ENCODE peak calls at places on chromosomes 5 and 9, in ten cellular contexts. F is germinal center; R is NCI-H2029; G is fibroblast of pulmonary artery; W is stimulated activated CD8-positive, alpha-beta memory T cell treated with anti-CD3 and anti-CD28 coated beads, Interleukin-7, amount 100 ng/mL, for 24 hours; V is brain microvascular endothelial cell; X is foreskin fibroblast; L is small intestine; O is activated CD8-positive, alpha-beta memory T cell treated with anti-CD3 and anti-CD28 coated beads for 4 hours; Y is neural progenitor cell. S is an unnamed sample.

GRCh38 chr9:34554211-34555001 is 31.6 kb upstream of the ENHO start:
- DNase-seq in F (no peak), R (no peak), G (no peak), W (no peak), V (no peak), X (no peak), L (no peak), O (no peak), Y (no peak), S (no peak)

GRCh38 chr5:145056805-145057204 is 778.3 kb downstream of the PRELID2 start:
- DNase-seq in F (no peak), R (no peak), G (no peak), W (no peak), V (peak), X (no peak), L (peak), O (no peak), Y (no peak), S (peak)

GRCh38 chr5:172107606-172108005 is 80.4 kb downstream of the STK10 start:
- DNase-seq in F (no peak), R (no peak), G (peak), W (no peak), V (peak), X (peak), L (no peak), O (no peak), Y (no peak), S (no peak)

GRCh38 chr9:133490201-133490681 is 11.3 kb upstream of the SLC2A6 start:
- DNase-seq in F (no peak), R (no peak), G (no peak), W (no peak), V (no peak), X (no peak), L (no peak), O (no peak), Y (no peak), S (no peak)

GRCh38 chr9:126235844-126236243 is 90.8 kb upstream of the MVB12B start:
- DNase-seq in F (no peak), R (no peak), G (no peak), W (no peak), V (no peak), X (no peak), L (no peak), O (no peak), Y (no peak), S (no peak)

GRCh38 chr9:95157491-95158151 is 159.9 kb downstream of the FANCC start:
- DNase-seq in F (no peak), R (no peak), G (peak), W (no peak), V (peak), X (peak), L (peak), O (no peak), Y (no peak), S (no peak)

GRCh38 chr9:81574399-81574798 is 114.9 kb downstream of the TLE1 start:
- DNase-seq in F (no peak), R (no peak), G (no peak), W (no peak), V (no peak), X (no peak), L (no peak), O (no peak), Y (no peak), S (no peak)

GRCh38 chr5:76831108-76831447 is 12.2 kb downstream of the F2RL1 start:
- DNase-seq in F (no peak), R (no peak), G (peak), W (no peak), V (peak), X (peak), L (no peak), O (no peak), Y (peak), S (no peak)

GRCh38 chr9:132181796-132182521 is 20.1 kb downstream of the NTNG2 start:
- DNase-seq in F (no peak), R (no peak), G (peak), W (no peak), V (no peak), X (no peak), L (no peak), O (no peak), Y (peak), S (no peak)

GRCh38 chr5:141855265-141856029 is 22.8 kb downstream of the PCDH1 start:
- DNase-seq in F (no peak), R (peak), G (no peak), W (no peak), V (no peak), X (no peak), L (no peak), O (no peak), Y (no peak), S (no peak)

GRCh38 chr5:74643160-74643562 is 2.6 kb upstream of the ENC1 start:
- DNase-seq in F (no peak), R (no peak), G (peak), W (no peak), V (peak), X (peak), L (no peak), O (no peak), Y (no peak), S (no peak)

GRCh38 chr9:37370282-37370681 is 52.2 kb upstream of the GRHPR start:
- DNase-seq in F (no peak), R (no peak), G (no peak), W (no peak), V (no peak), X (no peak), L (no peak), O (no peak), Y (no peak), S (no peak)

GRCh38 chr5:44565872-44566271 is 176.7 kb upstream of the FGF10 start:
- DNase-seq in F (no peak), R (no peak), G (no peak), W (no peak), V (no peak), X (no peak), L (no peak), O (no peak), Y (no peak), S (no peak)

GRCh38 chr5:140420665-140421361 is 19.2 kb downstream of the ANKHD1 start:
- DNase-seq in F (no peak), R (no peak), G (no peak), W (no peak), V (no peak), X (no peak), L (no peak), O (no peak), Y (no peak), S (no peak)

GRCh38 chr5:67353500-67353931 is 156.9 kb upstream of the CD180 start:
- DNase-seq in F (no peak), R (peak), G (peak), W (no peak), V (no peak), X (peak), L (peak), O (no peak), Y (no peak), S (no peak)

GRCh38 chr5:38373733-38374132 is 115.4 kb downstream of the EGFLAM start:
- DNase-seq in F (no peak), R (no peak), G (peak), W (no peak), V (peak), X (no peak), L (no peak), O (no peak), Y (no peak), S (no peak)

GRCh38 chr9:14530301-14530700 is 162.9 kb downstream of the ZDHHC21 start:
- DNase-seq in F (no peak), R (no peak), G (no peak), W (no peak), V (no peak), X (no peak), L (no peak), O (no peak), Y (peak), S (no peak)

GRCh38 chr5:851553-851952 is 767 bp upstream of the ZDHHC11 start:
- DNase-seq in F (no peak), R (no peak), G (no peak), W (no peak), V (no peak), X (no peak), L (no peak), O (no peak), Y (no peak), S (no peak)

GRCh38 chr5:150672237-150672883 is 11.3 kb downstream of the MYOZ3 start:
- DNase-seq in F (no peak), R (peak), G (no peak), W (no peak), V (no peak), X (no peak), L (peak), O (no peak), Y (peak), S (no peak)

GRCh38 chr5:135974019-135974600 is 19.3 kb upstream of the LECT2 start:
- DNase-seq in F (no peak), R (no peak), G (no peak), W (no peak), V (no peak), X (no peak), L (no peak), O (no peak), Y (no peak), S (no peak)

GRCh38 chr5:751496-751895 is 33.0 kb downstream of the ZDHHC11B start:
- DNase-seq in F (no peak), R (no peak), G (no peak), W (no peak), V (no peak), X (no peak), L (no peak), O (no peak), Y (no peak), S (no peak)

GRCh38 chr9:117461386-117461785 is 46.5 kb upstream of the ASTN2 start:
- DNase-seq in F (no peak), R (no peak), G (no peak), W (no peak), V (no peak), X (no peak), L (no peak), O (no peak), Y (no peak), S (no peak)

GRCh38 chr5:142617416-142617815 is 68.5 kb downstream of the FGF1 start:
- DNase-seq in F (no peak), R (no peak), G (no peak), W (no peak), V (no peak), X (no peak), L (no peak), O (no peak), Y (no peak), S (peak)

GRCh38 chr9:119094086-119094485 is 275.1 kb downstream of the BRINP1 start:
- DNase-seq in F (no peak), R (no peak), G (no peak), W (no peak), V (no peak), X (no peak), L (no peak), O (no peak), Y (no peak), S (no peak)

GRCh38 chr5:150180241-150181027 is 9.4 kb upstream of the SLC6A7 start:
- DNase-seq in F (no peak), R (no peak), G (peak), W (no peak), V (no peak), X (no peak), L (peak), O (no peak), Y (no peak), S (no peak)

GRCh38 chr9:98087420-98088354 is 31.2 kb downstream of the NANS start:
- DNase-seq in F (peak), R (no peak), G (peak), W (no peak), V (peak), X (peak), L (no peak), O (peak), Y (peak), S (no peak)

GRCh38 chr9:947985-948384 is 28.5 kb upstream of the DMRT3 start:
- DNase-seq in F (no peak), R (no peak), G (no peak), W (no peak), V (no peak), X (no peak), L (no peak), O (no peak), Y (no peak), S (no peak)

GRCh38 chr5:10118150-10118549 is 131.5 kb downstream of the ATPSCKMT start:
- DNase-seq in F (no peak), R (no peak), G (no peak), W (no peak), V (no peak), X (no peak), L (no peak), O (no peak), Y (no peak), S (no peak)

S was measured in MM.1S.